ENCODE peak calls at places on chromosome 3, in five cellular contexts. T is ovary, A is body of pancreas, Y is A549, L is uterus. I is an unnamed sample.

GRCh38 chr3:46575577-46576222 is 9.6 kb upstream of the LRRC2 start:
- DNase-seq in T (no peak), A (no peak), Y (no peak), L (no peak), I (peak)

GRCh38 chr3:143775401-143775970 is 72.8 kb downstream of the SLC9A9 start:
- DNase-seq in T (no peak), A (peak), Y (peak), L (no peak), I (no peak)

GRCh38 chr3:180199396-180199795 is 162.7 kb upstream of the PEX5L start:
- DNase-seq in T (no peak), A (no peak), Y (no peak), L (no peak), I (no peak)

GRCh38 chr3:128309026-128309425 is 155.7 kb downstream of the EEFSEC start:
- DNase-seq in T (no peak), A (peak), Y (no peak), L (no peak), I (no peak)

GRCh38 chr3:47731066-47731465 is 50.6 kb downstream of the SMARCC1 start:
- DNase-seq in T (no peak), A (no peak), Y (no peak), L (no peak), I (no peak)

GRCh38 chr3:20027136-20027535 is 13.1 kb upstream of the KAT2B start:
- DNase-seq in T (no peak), A (no peak), Y (no peak), L (no peak), I (no peak)

GRCh38 chr3:125001557-125002413 is 54.0 kb downstream of the HEG1 start:
- DNase-seq in T (no peak), A (no peak), Y (no peak), L (no peak), I (no peak)

GRCh38 chr3:143362115-143362992 is 242.8 kb downstream of the CHST2 start:
- DNase-seq in T (no peak), A (no peak), Y (no peak), L (no peak), I (no peak)

GRCh38 chr3:170259853-170260386 is 37.7 kb downstream of the PRKCI start:
- DNase-seq in T (no peak), A (no peak), Y (no peak), L (no peak), I (no peak)

GRCh38 chr3:182567666-182568065 is 225.6 kb upstream of the ATP11B start:
- DNase-seq in T (no peak), A (no peak), Y (no peak), L (no peak), I (no peak)

GRCh38 chr3:141094851-141095545 is 43.9 kb downstream of the SPSB4 start:
- DNase-seq in T (peak), A (peak), Y (no peak), L (peak), I (peak)

GRCh38 chr3:181700168-181701087 is 11.3 kb upstream of the SOX2 start:
- DNase-seq in T (peak), A (peak), Y (peak), L (peak), I (no peak)

GRCh38 chr3:8254489-8254888 is 247.1 kb upstream of the LMCD1 start:
- DNase-seq in T (no peak), A (no peak), Y (no peak), L (no peak), I (no peak)

GRCh38 chr3:170200992-170201391 is 19.5 kb upstream of the PHC3 start:
- DNase-seq in T (no peak), A (no peak), Y (no peak), L (no peak), I (no peak)

GRCh38 chr3:149618151-149619123 is 39.4 kb downstream of the WWTR1 start:
- DNase-seq in T (no peak), A (no peak), Y (peak), L (no peak), I (no peak)

GRCh38 chr3:195811756-195812155 is at the start of gene MUC4:
- DNase-seq in T (no peak), A (no peak), Y (no peak), L (no peak), I (no peak)

GRCh38 chr3:138942861-138943623 is 3.9 kb downstream of the FOXL2 start:
- DNase-seq in T (peak), A (no peak), Y (no peak), L (no peak), I (peak)

GRCh38 chr3:48709051-48709461 is 8.0 kb downstream of the IP6K2 start:
- DNase-seq in T (no peak), A (no peak), Y (no peak), L (no peak), I (no peak)

GRCh38 chr3:171801738-171802600 is 8.3 kb downstream of the PLD1 start:
- DNase-seq in T (no peak), A (no peak), Y (peak), L (no peak), I (no peak)

GRCh38 chr3:73687081-73688004 is 62.6 kb upstream of the PDZRN3 start:
- DNase-seq in T (no peak), A (no peak), Y (no peak), L (no peak), I (no peak)

GRCh38 chr3:45995370-45996192 is at the start of gene FYCO1:
- DNase-seq in T (peak), A (peak), Y (peak), L (peak), I (peak)

GRCh38 chr3:13661121-13661520 is 112.2 kb downstream of the FBLN2 start:
- DNase-seq in T (no peak), A (no peak), Y (no peak), L (no peak), I (no peak)

GRCh38 chr3:148023994-148024393 is 614.8 kb downstream of the ZIC1 start:
- DNase-seq in T (no peak), A (no peak), Y (no peak), L (no peak), I (no peak)

GRCh38 chr3:15063656-15064286 is 1.3 kb downstream of the MRPS25 start:
- DNase-seq in T (no peak), A (no peak), Y (no peak), L (no peak), I (no peak)

GRCh38 chr3:149850787-149851582 is 38.0 kb downstream of the RNF13 start:
- DNase-seq in T (no peak), A (no peak), Y (no peak), L (no peak), I (no peak)

GRCh38 chr3:191795196-191795595 is 334.2 kb downstream of the PYDC2 start:
- DNase-seq in T (no peak), A (no peak), Y (no peak), L (no peak), I (no peak)

GRCh38 chr3:58560771-58561311 is 16.4 kb downstream of the FAM107A start:
- DNase-seq in T (no peak), A (no peak), Y (peak), L (no peak), I (peak)

GRCh38 chr3:172749201-172749965 is 1.1 kb upstream of the ECT2 start:
- DNase-seq in T (peak), A (peak), Y (peak), L (peak), I (no peak)

GRCh38 chr3:16329792-16330061 is 64.7 kb downstream of the OXNAD1 start:
- DNase-seq in T (no peak), A (no peak), Y (no peak), L (no peak), I (no peak)

GRCh38 chr3:23592961-23593931 is 212.5 kb upstream of the UBE2E1 start:
- DNase-seq in T (no peak), A (no peak), Y (no peak), L (no peak), I (no peak)

GRCh38 chr3:104536715-104537114 is 830.0 kb upstream of the ALCAM start:
- DNase-seq in T (no peak), A (no peak), Y (no peak), L (no peak), I (no peak)

GRCh38 chr3:72411102-72411501 is 437.1 kb downstream of the SHQ1 start:
- DNase-seq in T (no peak), A (no peak), Y (no peak), L (no peak), I (no peak)

GRCh38 chr3:169044341-169045113 is 619.0 kb downstream of the MECOM start:
- DNase-seq in T (no peak), A (no peak), Y (peak), L (no peak), I (no peak)

GRCh38 chr3:53102601-53103147 is 27.6 kb downstream of the RFT1 start:
- DNase-seq in T (no peak), A (no peak), Y (no peak), L (no peak), I (no peak)

GRCh38 chr3:44712455-44713075 is at the start of gene ZNF502:
- DNase-seq in T (peak), A (peak), Y (peak), L (peak), I (peak)
- TF ChIP-seq POLR2A in T (peak), A (peak), Y (no peak), L (peak), I (no peak)

DNA sequence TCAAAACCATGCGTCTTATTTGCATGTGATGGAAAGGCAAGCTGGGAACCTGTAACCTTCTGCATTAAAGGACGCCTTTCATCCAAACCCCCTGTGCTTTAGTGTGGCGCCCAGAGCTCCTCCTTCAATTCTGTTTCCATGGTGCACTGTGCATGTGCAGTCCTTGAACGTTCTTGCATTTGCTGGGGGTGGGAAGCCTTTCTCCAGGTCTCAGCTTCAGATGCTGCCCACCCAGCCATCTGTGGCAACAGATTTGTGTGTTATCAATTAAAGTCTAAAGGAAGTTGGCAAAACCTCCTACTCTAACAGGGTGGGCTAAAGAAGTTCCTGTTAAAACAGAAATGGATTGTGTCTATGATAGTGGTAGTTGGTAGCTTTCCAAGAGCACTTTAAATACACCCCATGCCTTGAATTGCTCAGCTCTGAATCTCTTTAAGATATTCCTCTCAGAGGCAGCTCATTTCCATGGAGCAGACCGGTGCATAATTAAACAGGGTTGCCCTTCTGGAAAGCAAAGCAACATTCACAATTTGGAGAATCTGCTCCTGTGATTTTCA is 488.0 kb upstream of the SUCLG2 start:
- DNase-seq in T (no peak), A (no peak), Y (no peak), L (no peak), I (no peak)
- TF ChIP-seq POLR2A in T (no peak), A (no peak), Y (no peak), L (no peak), I (no peak)

GRCh38 chr3:156532730-156533129 is 22.2 kb downstream of the SSR3 start:
- DNase-seq in T (no peak), A (no peak), Y (no peak), L (no peak), I (no peak)

GRCh38 chr3:156527060-156527459 is 27.9 kb downstream of the SSR3 start:
- DNase-seq in T (no peak), A (no peak), Y (no peak), L (no peak), I (no peak)

GRCh38 chr3:156535162-156535627 is 19.7 kb downstream of the SSR3 start:
- DNase-seq in T (peak), A (peak), Y (peak), L (peak), I (peak)

GRCh38 chr3:156533205-156533604 is 21.7 kb downstream of the SSR3 start:
- DNase-seq in T (no peak), A (no peak), Y (no peak), L (no peak), I (no peak)

DNA sequence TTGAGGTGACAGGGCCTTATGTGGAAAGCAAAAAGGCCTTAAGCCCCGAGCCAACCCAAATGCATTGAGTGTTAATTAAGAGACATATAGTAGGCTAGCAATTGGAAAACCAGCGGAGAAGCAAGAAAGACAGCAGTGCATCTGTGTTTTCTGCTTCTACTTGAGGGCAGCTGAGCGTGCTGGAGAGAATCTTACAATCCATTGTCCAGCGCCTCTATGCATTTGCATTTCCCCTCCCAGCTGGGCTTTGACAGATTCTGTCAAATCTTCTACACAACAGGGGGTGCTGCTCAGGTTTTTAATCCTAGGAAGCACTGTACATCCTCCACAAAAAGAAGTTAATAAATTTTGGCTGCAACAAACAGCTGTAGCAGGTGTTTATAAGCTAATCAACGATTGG is 23.9 kb downstream of the SSR3 start:
- DNase-seq in T (no peak), A (no peak), Y (no peak), L (no peak), I (no peak)
- TF ChIP-seq POLR2A in T (no peak), A (no peak), Y (no peak), L (no peak), I (no peak)

GRCh38 chr3:49805367-49805782 is 2.3 kb downstream of the INKA1 start:
- DNase-seq in T (peak), A (peak), Y (no peak), L (peak), I (peak)
- TF ChIP-seq POLR2A in T (no peak), A (no peak), Y (no peak), L (no peak), I (no peak)

GRCh38 chr3:186098740-186099139 is 10.1 kb downstream of the ETV5 start:
- DNase-seq in T (no peak), A (no peak), Y (no peak), L (no peak), I (no peak)

GRCh38 chr3:186097317-186097662 is 11.6 kb downstream of the ETV5 start:
- DNase-seq in T (no peak), A (no peak), Y (no peak), L (no peak), I (no peak)

GRCh38 chr3:186096295-186096694 is 12.6 kb downstream of the ETV5 start:
- DNase-seq in T (no peak), A (no peak), Y (no peak), L (no peak), I (no peak)

GRCh38 chr3:186099178-186099577 is 9.7 kb downstream of the ETV5 start:
- DNase-seq in T (no peak), A (peak), Y (no peak), L (no peak), I (peak)

DNA sequence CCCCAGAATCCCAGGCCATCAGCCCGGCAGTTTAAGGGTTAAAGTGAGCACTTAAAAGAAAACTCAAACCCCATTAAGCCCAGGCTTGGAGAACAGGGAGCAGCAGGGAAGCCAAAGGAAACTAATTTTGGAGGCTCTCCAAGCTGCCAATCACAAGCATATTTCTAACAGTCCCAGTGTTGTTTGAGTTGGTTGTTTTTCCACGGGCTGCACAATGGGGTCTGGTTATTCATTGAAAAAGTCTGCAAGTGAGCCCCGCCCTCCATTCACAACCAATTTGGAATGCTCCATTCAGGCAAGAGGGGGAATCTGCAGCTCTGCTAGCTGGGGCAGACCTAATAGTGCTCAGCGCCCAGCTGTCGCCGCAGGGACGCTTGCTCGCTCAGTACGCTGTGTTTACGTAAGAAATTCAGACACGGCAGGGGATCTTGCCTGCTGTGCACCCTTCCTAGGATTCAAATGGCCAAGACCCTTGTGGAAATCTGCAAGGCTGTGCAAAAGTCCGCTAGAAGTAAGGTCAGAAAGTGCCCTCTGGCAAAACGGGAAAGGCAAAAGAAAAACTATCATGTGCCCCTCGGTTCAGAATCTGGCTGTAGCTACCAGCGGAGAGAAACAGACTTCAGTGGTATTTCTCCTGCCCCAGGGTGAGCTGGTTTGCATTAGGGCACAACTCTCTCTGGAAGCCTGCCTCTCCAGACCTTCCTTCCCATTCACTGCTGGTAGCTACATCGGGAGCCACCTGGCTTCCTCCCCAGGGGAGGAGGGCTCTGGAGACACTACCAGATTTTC is 11.0 kb downstream of the ETV5 start:
- DNase-seq in T (no peak), A (peak), Y (peak), L (peak), I (peak)
- TF ChIP-seq POLR2A in T (no peak), A (peak), Y (no peak), L (no peak), I (no peak)